ENCODE peak calls at places on chromosomes 2 and 18, in five cellular contexts. H is cardiac muscle cell, R is GM20000, Q is A172, Y is GM12864. X is an unnamed sample.

GRCh38 chr2:29485631-29486030 is 370.4 kb downstream of the CLIP4 start:
- DNase-seq in Y (no peak), Q (no peak), R (no peak), H (peak; percentile 4), X (no peak)

GRCh38 chr2:38652431-38653273 is 13.3 kb upstream of the GALM start:
- DNase-seq in R (peak; percentile 36), H (no peak), Y (no peak), Q (no peak), X (no peak)

GRCh38 chr2:230295192-230295591 is 31.8 kb upstream of the SP140L start:
- DNase-seq in H (no peak), Y (no peak), R (no peak), Q (no peak), X (no peak)

GRCh38 chr2:75276093-75277055 is 77.1 kb upstream of the TACR1 start:
- DNase-seq in H (peak; percentile 32), R (no peak), Q (peak; percentile 78), Y (no peak), X (no peak)

GRCh38 chr2:160666019-160666676 is 172.5 kb upstream of the RBMS1 start:
- DNase-seq in Q (peak; percentile 91), Y (peak; percentile 5), H (peak; percentile 98), R (no peak), X (peak; percentile 22)

GRCh38 chr2:216013080-216013909 is at the start of gene MREG:
- DNase-seq in R (peak; percentile 93), Q (peak; percentile 64), H (peak; percentile 82), Y (no peak), X (peak; percentile 9)

GRCh38 chr2:16038586-16038985 is 98.2 kb downstream of the MYCN start:
- DNase-seq in H (no peak), R (no peak), Y (no peak), Q (no peak), X (no peak)

GRCh38 chr2:147884796-147885195 is 40.0 kb downstream of the ACVR2A start:
- DNase-seq in R (no peak), H (no peak), Y (no peak), Q (no peak), X (no peak)

GRCh38 chr2:20991031-20991430 is 52.8 kb downstream of the APOB start:
- DNase-seq in H (no peak), R (no peak), Y (no peak), Q (no peak), X (no peak)

GRCh38 chr18:65018184-65018583 is 732.6 kb upstream of the CDH7 start:
- DNase-seq in R (no peak), Y (no peak), Q (no peak), H (no peak), X (no peak)

GRCh38 chr2:162113771-162114168 is 38.3 kb downstream of the GCG start:
- DNase-seq in H (peak; percentile 89), Q (peak; percentile 51), R (no peak), Y (no peak), X (no peak)

GRCh38 chr18:4351005-4351404 is 104.1 kb downstream of the DLGAP1 start:
- DNase-seq in R (no peak), Y (no peak), H (no peak), Q (no peak), X (no peak)

GRCh38 chr18:48719988-48720654 is 181.3 kb downstream of the CTIF start:
- DNase-seq in Y (no peak), H (no peak), Q (peak; percentile 47), R (no peak), X (no peak)

GRCh38 chr2:202790676-202791075 is 80.9 kb downstream of the ICA1L start:
- DNase-seq in H (no peak), R (no peak), Y (no peak), Q (peak; percentile 9), X (no peak)

X was measured in SIG-M5.